ENCODE peak calls at places on chromosomes 13 and 19, in nine cellular contexts. Q, Y, D, A, K, N, C, H and B are unnamed samples.

GRCh38 chr13:72920097-72920496 is 138.2 kb downstream of the PIBF1 start:
- DNase-seq in N (no peak), H (peak; percentile 25), Q (no peak), C (no peak), A (no peak), K (no peak), Y (no peak), D (no peak), B (no peak)

GRCh38 chr13:46509981-46510380 is 43.0 kb upstream of the LRCH1 start:
- DNase-seq in A (no peak), K (no peak), C (no peak), D (no peak), Y (no peak), N (no peak), H (no peak), Q (no peak), B (no peak)

GRCh38 chr19:9969688-9969975 is 33.3 kb upstream of the OLFM2 start:
- DNase-seq in D (no peak), Q (no peak), H (no peak), N (no peak), Y (no peak), A (no peak), C (no peak), K (no peak), B (no peak)

GRCh38 chr13:29918845-29919244 is 68.4 kb upstream of the UBL3 start:
- DNase-seq in C (no peak), A (no peak), Y (no peak), H (peak; percentile 93), Q (peak; percentile 93), N (no peak), K (no peak), D (no peak), B (no peak)

GRCh38 chr19:10752237-10752912 is 34.5 kb downstream of the DNM2 start:
- DNase-seq in D (no peak), H (no peak), Q (no peak), Y (no peak), N (peak; percentile 58), A (no peak), K (no peak), C (peak; percentile 85), B (peak; percentile 78)

GRCh38 chr19:33376423-33376822 is 2.9 kb downstream of the CEBPG start:
- DNase-seq in Q (no peak), Y (no peak), C (no peak), H (peak; percentile 91), A (no peak), D (no peak), N (no peak), K (no peak), B (no peak)

GRCh38 chr19:55647732-55648656 is at the start of gene CCDC106:
- DNase-seq in N (no peak), Y (no peak), D (peak; percentile 48), C (peak; percentile 84), A (peak; percentile 50), H (peak; percentile 72), Q (no peak), K (peak; percentile 74), B (peak; percentile 83)

GRCh38 chr13:23608704-23609413 is 38.6 kb downstream of the TNFRSF19 start:
- DNase-seq in A (no peak), K (no peak), H (peak; percentile 86), N (no peak), D (no peak), C (peak; percentile 18), Q (no peak), Y (no peak), B (no peak)

GRCh38 chr19:6720369-6721112 is at the start of gene C3:
- DNase-seq in K (no peak), D (no peak), A (no peak), N (no peak), H (peak; percentile 74), Y (no peak), Q (peak; percentile 36), C (peak; percentile 53), B (peak; percentile 14)